ENCODE peak calls at places on chromosomes 2 and 18, in six cellular contexts. M, B, V, E, N and U are unnamed samples.

GRCh38 chr18:57428221-57429150 is 6.7 kb upstream of the ONECUT2 start:
- DNase-seq in M (no peak), B (no peak), V (no peak), E (no peak), N (no peak), U (no peak)

GRCh38 chr18:63949068-63949737 is at the start of gene HMSD:
- DNase-seq in M (peak; percentile 36), B (peak; percentile 65), V (peak; percentile 69), E (peak; percentile 93), N (peak; percentile 47), U (peak; percentile 92)

GRCh38 chr18:3411854-3412268 is 38.1 kb upstream of the TGIF1 start:
- DNase-seq in M (peak; percentile 1), B (peak; percentile 39), V (no peak), E (no peak), N (peak; percentile 46), U (no peak)

GRCh38 chr18:23588836-23589560 is 2.7 kb upstream of the NPC1 start:
- DNase-seq in M (no peak), B (no peak), V (no peak), E (no peak), N (peak; percentile 31), U (no peak)

GRCh38 chr2:240986787-240987411 is 11.5 kb upstream of the SNED1 start:
- DNase-seq in M (peak; percentile 50), B (peak; percentile 75), V (no peak), E (no peak), N (peak; percentile 87), U (no peak)

GRCh38 chr2:201532686-201533304 is 81.3 kb downstream of the STRADB start:
- DNase-seq in M (no peak), B (no peak), V (no peak), E (no peak), N (peak; percentile 67), U (no peak)

GRCh38 chr2:17672583-17673317 is 80.9 kb downstream of the SMC6 start:
- DNase-seq in M (no peak), B (no peak), V (no peak), E (no peak), N (peak; percentile 21), U (no peak)

GRCh38 chr2:241300000-241300399 is 15.5 kb downstream of the HDLBP start:
- DNase-seq in M (no peak), B (no peak), V (no peak), E (no peak), N (no peak), U (no peak)

GRCh38 chr2:12486205-12487118 is 230.3 kb upstream of the TRIB2 start:
- DNase-seq in M (no peak), B (peak; percentile 35), V (no peak), E (no peak), N (no peak), U (no peak)